ENCODE peak calls at places on chromosome 13, in four cellular contexts. One of them, this sample, is unnamed.

GRCh38 chr13:29847501-29847983 is 2.9 kb downstream of the UBL3 start:
- DNase-seq in SK-N-SH: peak; percentile 42
- DNase-seq in HepG2: peak; percentile 37
- DNase-seq in K562: no peak
- DNase-seq in this sample: no peak

GRCh38 chr13:41694902-41695301 is 237.6 kb downstream of the RGCC start:
- DNase-seq in SK-N-SH: no peak
- DNase-seq in HepG2: no peak
- DNase-seq in K562: peak; percentile 9
- DNase-seq in this sample: peak; percentile 7

GRCh38 chr13:26914624-26915023 is 154.0 kb upstream of the GPR12 start:
- DNase-seq in SK-N-SH: no peak
- DNase-seq in HepG2: no peak
- DNase-seq in K562: no peak
- DNase-seq in this sample: peak; percentile 9

GRCh38 chr13:39451860-39452301 is 151.1 kb downstream of the LHFPL6 start:
- DNase-seq in SK-N-SH: no peak
- DNase-seq in HepG2: no peak
- DNase-seq in K562: no peak
- DNase-seq in this sample: no peak

GRCh38 chr13:25732146-25732865 is 319.5 kb downstream of the SHISA2 start:
- DNase-seq in SK-N-SH: no peak
- DNase-seq in HepG2: no peak
- DNase-seq in K562: no peak
- DNase-seq in this sample: no peak

GRCh38 chr13:67136157-67136556 is 94.0 kb downstream of the PCDH9 start:
- DNase-seq in SK-N-SH: no peak
- DNase-seq in HepG2: no peak
- DNase-seq in K562: peak; percentile 15
- DNase-seq in this sample: no peak

GRCh38 chr13:99119686-99120085 is 81.0 kb upstream of the UBAC2 start:
- DNase-seq in SK-N-SH: no peak
- DNase-seq in HepG2: no peak
- DNase-seq in K562: no peak
- DNase-seq in this sample: no peak

GRCh38 chr13:28707629-28708427 is 10.9 kb downstream of the SLC46A3 start:
- DNase-seq in SK-N-SH: no peak
- DNase-seq in HepG2: no peak
- DNase-seq in K562: peak; percentile 17
- DNase-seq in this sample: peak; percentile 94

GRCh38 chr13:94588575-94588974 is 7.4 kb downstream of the TGDS start:
- DNase-seq in SK-N-SH: no peak
- DNase-seq in HepG2: no peak
- DNase-seq in K562: no peak
- DNase-seq in this sample: no peak

GRCh38 chr13:82655518-82655855 is 1226.8 kb downstream of the SLITRK1 start:
- DNase-seq in SK-N-SH: no peak
- DNase-seq in HepG2: no peak
- DNase-seq in K562: no peak
- DNase-seq in this sample: no peak

GRCh38 chr13:43529796-43530195 is 257.0 kb downstream of the ENOX1 start:
- DNase-seq in SK-N-SH: no peak
- DNase-seq in HepG2: no peak
- DNase-seq in K562: no peak
- DNase-seq in this sample: no peak

GRCh38 chr13:71775946-71776345 is 91.1 kb downstream of the DACH1 start:
- DNase-seq in SK-N-SH: no peak
- DNase-seq in HepG2: no peak
- DNase-seq in K562: no peak
- DNase-seq in this sample: no peak

GRCh38 chr13:31749929-31750328 is 10.6 kb downstream of the RXFP2 start:
- DNase-seq in SK-N-SH: no peak
- DNase-seq in HepG2: no peak
- DNase-seq in K562: no peak
- DNase-seq in this sample: no peak

GRCh38 chr13:99955747-99956472 is 15.7 kb downstream of the ZIC5 start:
- DNase-seq in SK-N-SH: no peak
- DNase-seq in HepG2: no peak
- DNase-seq in K562: no peak
- DNase-seq in this sample: no peak

GRCh38 chr13:111663505-111663904 is 343.1 kb downstream of the TEX29 start:
- DNase-seq in SK-N-SH: no peak
- DNase-seq in HepG2: no peak
- DNase-seq in K562: no peak
- DNase-seq in this sample: no peak

GRCh38 chr13:30033681-30034447 is 183.4 kb upstream of the UBL3 start:
- DNase-seq in SK-N-SH: no peak
- DNase-seq in HepG2: no peak
- DNase-seq in K562: no peak
- DNase-seq in this sample: no peak

GRCh38 chr13:109156181-109156935 is 526.9 kb downstream of the MYO16 start:
- DNase-seq in SK-N-SH: no peak
- DNase-seq in HepG2: no peak
- DNase-seq in K562: no peak
- DNase-seq in this sample: no peak

GRCh38 chr13:95020298-95020987 is 280.8 kb downstream of the ABCC4 start:
- DNase-seq in SK-N-SH: no peak
- DNase-seq in HepG2: no peak
- DNase-seq in K562: no peak
- DNase-seq in this sample: no peak

GRCh38 chr13:20431687-20432384 is 93.8 kb downstream of the CRYL1 start:
- DNase-seq in SK-N-SH: no peak
- DNase-seq in HepG2: no peak
- DNase-seq in K562: no peak
- DNase-seq in this sample: no peak

GRCh38 chr13:27355894-27356293 is 68.5 kb upstream of the GTF3A start:
- DNase-seq in SK-N-SH: no peak
- DNase-seq in HepG2: no peak
- DNase-seq in K562: no peak
- DNase-seq in this sample: no peak

GRCh38 chr13:32548837-32549236 is 10.2 kb upstream of the N4BP2L2 start:
- DNase-seq in SK-N-SH: no peak
- DNase-seq in HepG2: no peak
- DNase-seq in K562: no peak
- DNase-seq in this sample: no peak

GRCh38 chr13:75202981-75203380 is 279.0 kb downstream of the TBC1D4 start:
- DNase-seq in SK-N-SH: no peak
- DNase-seq in HepG2: no peak
- DNase-seq in K562: no peak
- DNase-seq in this sample: no peak

GRCh38 chr13:93862259-93862658 is 617.2 kb downstream of the DCT start:
- DNase-seq in SK-N-SH: no peak
- DNase-seq in HepG2: no peak
- DNase-seq in K562: no peak
- DNase-seq in this sample: no peak

GRCh38 chr13:41970022-41970421 is 9.1 kb upstream of the VWA8 start:
- DNase-seq in SK-N-SH: no peak
- DNase-seq in HepG2: no peak
- DNase-seq in K562: no peak
- DNase-seq in this sample: no peak

GRCh38 chr13:95154441-95154886 is 146.8 kb downstream of the ABCC4 start:
- DNase-seq in SK-N-SH: no peak
- DNase-seq in HepG2: no peak
- DNase-seq in K562: no peak
- DNase-seq in this sample: no peak

GRCh38 chr13:94656766-94657165 is 55.1 kb downstream of the GPR180 start:
- DNase-seq in SK-N-SH: no peak
- DNase-seq in HepG2: no peak
- DNase-seq in K562: peak; percentile 36
- DNase-seq in this sample: peak; percentile 12

GRCh38 chr13:44141213-44141724 is 232.4 kb upstream of the SERP2 start:
- DNase-seq in SK-N-SH: no peak
- DNase-seq in HepG2: no peak
- DNase-seq in K562: peak; percentile 7
- DNase-seq in this sample: no peak

GRCh38 chr13:84654654-84655244 is 772.5 kb upstream of the SLITRK1 start:
- DNase-seq in SK-N-SH: no peak
- DNase-seq in HepG2: no peak
- DNase-seq in K562: no peak
- DNase-seq in this sample: no peak

GRCh38 chr13:114134111-114134943 is 1.9 kb upstream of the RASA3 start:
- DNase-seq in SK-N-SH: no peak
- DNase-seq in HepG2: no peak
- DNase-seq in K562: no peak
- DNase-seq in this sample: no peak

GRCh38 chr13:20387441-20387971 is 138.2 kb downstream of the CRYL1 start:
- DNase-seq in SK-N-SH: no peak
- DNase-seq in HepG2: no peak
- DNase-seq in K562: no peak
- DNase-seq in this sample: no peak

GRCh38 chr13:53254495-53254894 is 225.9 kb downstream of the OLFM4 start:
- DNase-seq in SK-N-SH: no peak
- DNase-seq in HepG2: no peak
- DNase-seq in K562: no peak
- DNase-seq in this sample: no peak

GRCh38 chr13:53250977-53251376 is 222.4 kb downstream of the OLFM4 start:
- DNase-seq in SK-N-SH: no peak
- DNase-seq in HepG2: no peak
- DNase-seq in K562: no peak
- DNase-seq in this sample: no peak

GRCh38 chr13:53249236-53249635 is 220.6 kb downstream of the OLFM4 start:
- DNase-seq in SK-N-SH: no peak
- DNase-seq in HepG2: no peak
- DNase-seq in K562: no peak
- DNase-seq in this sample: no peak

GRCh38 chr13:53255795-53256194 is 227.2 kb downstream of the OLFM4 start:
- DNase-seq in SK-N-SH: no peak
- DNase-seq in HepG2: no peak
- DNase-seq in K562: no peak
- DNase-seq in this sample: no peak

DNA sequence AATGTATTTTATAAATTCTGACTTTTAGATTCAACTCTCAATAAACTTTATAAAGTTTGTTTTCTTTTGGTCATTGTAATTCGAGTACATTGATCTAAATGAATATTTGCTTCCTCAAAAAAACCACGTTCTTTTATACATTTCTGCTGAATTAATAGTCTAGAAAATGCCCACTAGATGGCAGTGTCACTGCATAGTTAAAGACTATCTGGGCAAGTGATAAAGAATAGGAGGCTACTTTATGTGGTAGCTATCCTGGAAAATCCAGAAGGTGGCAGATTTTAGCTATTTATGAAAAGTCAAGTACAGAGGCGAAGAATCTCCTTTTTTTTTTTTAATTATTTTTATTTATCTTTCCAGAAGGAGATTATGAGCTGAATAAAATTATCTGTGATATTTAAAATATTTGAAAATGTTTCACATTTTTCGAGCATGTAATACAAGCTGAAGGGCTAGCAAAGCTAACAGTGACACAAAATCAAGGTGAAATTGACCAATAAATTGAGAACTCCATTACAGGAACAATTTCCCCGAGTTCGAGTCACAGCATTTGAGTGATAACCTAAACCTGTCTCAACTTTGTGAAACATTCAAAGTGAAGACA is 221.8 kb downstream of the OLFM4 start:
- DNase-seq in SK-N-SH: peak; percentile 57
- DNase-seq in HepG2: peak; percentile 74
- DNase-seq in K562: peak; percentile 27
- DNase-seq in this sample: peak; percentile 15
- TF ChIP-seq NFIC in SK-N-SH: no peak
- TF ChIP-seq NFIC in HepG2: no peak
- TF ChIP-seq NFIC in K562: no peak
- TF ChIP-seq NFIC in this sample: no peak

GRCh38 chr13:80528733-80529132 is 187.8 kb upstream of the SPRY2 start:
- DNase-seq in SK-N-SH: no peak
- DNase-seq in HepG2: no peak
- DNase-seq in K562: peak; percentile 2
- DNase-seq in this sample: no peak

GRCh38 chr13:80530902-80531301 is 190.0 kb upstream of the SPRY2 start:
- DNase-seq in SK-N-SH: no peak
- DNase-seq in HepG2: no peak
- DNase-seq in K562: no peak
- DNase-seq in this sample: no peak

GRCh38 chr13:80527400-80527799 is 186.5 kb upstream of the SPRY2 start:
- DNase-seq in SK-N-SH: peak; percentile 46
- DNase-seq in HepG2: no peak
- DNase-seq in K562: peak; percentile 6
- DNase-seq in this sample: no peak

GRCh38 chr13:80533175-80533574 is 192.2 kb upstream of the SPRY2 start:
- DNase-seq in SK-N-SH: no peak
- DNase-seq in HepG2: no peak
- DNase-seq in K562: no peak
- DNase-seq in this sample: no peak

GRCh38 chr13:80529734-80530133 is 188.8 kb upstream of the SPRY2 start:
- DNase-seq in SK-N-SH: no peak
- DNase-seq in HepG2: no peak
- DNase-seq in K562: peak; percentile 2
- DNase-seq in this sample: no peak
- TF ChIP-seq NFIC in SK-N-SH: no peak
- TF ChIP-seq NFIC in HepG2: no peak
- TF ChIP-seq NFIC in K562: no peak
- TF ChIP-seq NFIC in this sample: no peak

GRCh38 chr13:107099661-107100060 is 531.7 kb upstream of the ARGLU1 start:
- DNase-seq in SK-N-SH: no peak
- DNase-seq in HepG2: no peak
- DNase-seq in K562: no peak
- DNase-seq in this sample: no peak
- TF ChIP-seq NFIC in SK-N-SH: no peak
- TF ChIP-seq NFIC in HepG2: no peak
- TF ChIP-seq NFIC in K562: no peak
- TF ChIP-seq NFIC in this sample: no peak

GRCh38 chr13:73876323-73876722 is 257.9 kb downstream of the KLF12 start:
- DNase-seq in SK-N-SH: no peak
- DNase-seq in HepG2: no peak
- DNase-seq in K562: no peak
- DNase-seq in this sample: no peak
- TF ChIP-seq NFIC in SK-N-SH: no peak
- TF ChIP-seq NFIC in HepG2: no peak
- TF ChIP-seq NFIC in K562: no peak
- TF ChIP-seq NFIC in this sample: no peak

GRCh38 chr13:76667551-76667950 is 218.7 kb downstream of the KCTD12 start:
- DNase-seq in SK-N-SH: peak; percentile 4
- DNase-seq in HepG2: no peak
- DNase-seq in K562: no peak
- DNase-seq in this sample: no peak
- TF ChIP-seq NFIC in SK-N-SH: no peak
- TF ChIP-seq NFIC in HepG2: no peak
- TF ChIP-seq NFIC in K562: no peak
- TF ChIP-seq NFIC in this sample: no peak